ENCODE peak calls at places on chromosomes 7 and 10, in nine cellular contexts. D, S, Y, E, W, Q, K, Z and C are unnamed samples. For H3K4me1, the result is how much of the 10 kb centered on the place peaks cover.

GRCh38 chr7:149144996-149145850 is 2.0 kb upstream of the ZNF398 start:
- DNase-seq in D (no peak), S (no peak), Y (no peak), E (no peak), W (no peak), Q (no peak), K (no peak), Z (peak), C (peak)

GRCh38 chr10:68550747-68551411 is 9.3 kb upstream of the TET1 start:
- DNase-seq in D (no peak), S (no peak), Y (peak), E (peak), W (peak), Q (no peak), K (no peak), Z (peak), C (peak)

GRCh38 chr10:44946201-44946600 is 13.4 kb upstream of the RASSF4 start:
- DNase-seq in D (no peak), S (no peak), Y (no peak), E (no peak), W (no peak), Q (no peak), K (no peak), Z (peak), C (no peak)

GRCh38 chr10:4407783-4408182 is 418.2 kb upstream of the AKR1E2 start:
- DNase-seq in D (no peak), S (no peak), Y (peak), E (no peak), W (no peak), Q (no peak), K (no peak), Z (no peak), C (no peak)

GRCh38 chr10:499991-500390 is 189.5 kb downstream of the DIP2C start:
- DNase-seq in D (no peak), S (no peak), Y (no peak), E (no peak), W (no peak), Q (peak), K (no peak), Z (no peak), C (no peak)

GRCh38 chr10:84007482-84007881 is 131.8 kb upstream of the GHITM start:
- DNase-seq in D (no peak), S (no peak), Y (no peak), E (no peak), W (no peak), Q (no peak), K (no peak), Z (no peak), C (no peak)

GRCh38 chr10:104076743-104077160 is 8.9 kb downstream of the COL17A1 start:
- DNase-seq in D (peak), S (no peak), Y (no peak), E (peak), W (no peak), Q (peak), K (no peak), Z (peak), C (no peak)

GRCh38 chr10:57468886-57469432 is 798.7 kb downstream of the IPMK start:
- DNase-seq in D (no peak), S (no peak), Y (no peak), E (no peak), W (no peak), Q (no peak), K (no peak), Z (no peak), C (no peak)

GRCh38 chr7:63521-64021 is 128.8 kb upstream of the FAM20C start:
- DNase-seq in D (no peak), S (no peak), Y (no peak), E (peak), W (no peak), Q (peak), K (no peak), Z (no peak), C (no peak)

DNA sequence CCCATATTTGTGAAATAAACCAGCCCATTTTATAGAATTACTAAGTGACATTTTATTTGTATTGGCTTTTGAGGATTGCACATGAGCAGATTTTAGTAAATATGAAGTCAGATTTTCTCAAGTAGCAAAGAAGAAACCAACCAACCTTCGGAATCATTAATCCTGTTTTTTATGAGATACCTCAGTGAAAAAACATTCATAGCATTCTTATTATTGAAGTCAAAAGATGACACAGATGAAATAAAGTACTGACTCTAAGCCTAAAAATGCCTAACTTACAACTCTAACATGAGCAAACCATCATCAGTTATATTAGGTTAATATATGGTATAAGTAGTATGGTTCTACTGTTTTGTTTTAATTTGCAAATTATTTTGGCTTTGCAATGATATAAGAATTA is 59.9 kb upstream of the AGBL3 start:
- DNase-seq in D (no peak), S (no peak), Y (no peak), E (no peak), W (no peak), Q (no peak), K (no peak), Z (no peak), C (no peak)
- H3K27ac ChIP-seq in D (no peak), S (no peak), Y (no peak), E (no peak), W (no peak), Q (no peak), K (no peak), Z (no peak), C (no peak)

DNA sequence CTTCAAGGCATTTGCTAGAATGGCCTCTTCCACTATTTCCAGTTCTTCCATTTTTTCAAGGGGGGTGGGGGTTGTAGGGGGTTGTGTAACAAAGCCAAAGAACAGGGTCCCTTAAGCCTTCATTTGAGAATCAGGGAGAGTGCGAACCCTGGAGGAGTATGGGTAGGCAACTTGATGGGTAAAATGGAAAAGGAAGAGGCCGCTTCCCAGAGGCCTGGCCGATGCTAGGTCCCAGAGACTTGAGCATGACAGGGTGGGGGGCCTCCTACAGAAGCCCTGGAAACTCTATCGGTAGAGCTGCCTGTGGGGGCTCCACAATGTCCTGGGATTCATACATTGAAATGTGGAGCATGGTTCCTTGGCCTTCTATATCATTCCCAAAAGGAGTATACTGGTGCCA is 9.1 kb upstream of the HOXA13 start:
- DNase-seq in D (no peak), S (no peak), Y (no peak), E (no peak), W (no peak), Q (no peak), K (no peak), Z (no peak), C (no peak)
- H3K4me1 ChIP-seq in D (under half), S (under half), Y (under half), E (under half), W (under half), Q (under half), K (under half), Z (under half), C (under half)

GRCh38 chr7:150513758-150514157 is 914 bp upstream of the GIMAP7 start:
- DNase-seq in D (peak), S (no peak), Y (no peak), E (no peak), W (no peak), Q (no peak), K (no peak), Z (no peak), C (no peak)
- H3K27ac ChIP-seq in D (peak), S (no peak), Y (no peak), E (peak), W (peak), Q (peak), K (peak), Z (no peak), C (no peak)

GRCh38 chr10:71623986-71624291 is 95.6 kb downstream of the C10orf105 start:
- DNase-seq in D (no peak), S (no peak), Y (no peak), E (no peak), W (no peak), Q (no peak), K (no peak), Z (no peak), C (no peak)
- H3K4me1 ChIP-seq in D (under half), S (under half), Y (under half), E (under half), W (under half), Q (under half), K (under half), Z (under half), C (under half)

GRCh38 chr10:77531441-77532001 is 106.1 kb downstream of the KCNMA1 start:
- DNase-seq in D (peak), S (peak), Y (peak), E (peak), W (no peak), Q (peak), K (no peak), Z (no peak), C (no peak)
- H3K27ac ChIP-seq in D (no peak), S (peak), Y (peak), E (no peak), W (no peak), Q (peak), K (no peak), Z (no peak), C (no peak)

DNA sequence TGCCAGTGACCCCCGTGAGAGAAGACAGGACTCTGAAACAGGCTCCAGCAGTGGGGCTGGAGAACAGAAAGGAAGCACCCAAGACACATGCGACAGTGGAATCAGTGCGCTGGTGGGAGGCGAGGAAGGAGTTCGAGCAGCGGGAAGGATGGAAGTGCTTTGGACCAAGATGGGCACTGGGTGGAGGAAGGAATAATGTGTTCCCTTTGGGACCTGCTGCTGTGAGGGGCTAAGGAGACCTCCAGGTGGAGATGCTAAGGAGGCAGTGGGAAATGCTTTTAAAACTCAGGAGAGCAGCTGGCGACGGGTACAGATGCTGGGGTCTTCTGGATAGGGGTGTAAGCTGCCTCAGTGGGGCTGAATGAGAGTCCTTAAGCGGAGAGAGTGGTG is 109.7 kb upstream of the ANLN start:
- DNase-seq in D (no peak), S (no peak), Y (no peak), E (no peak), W (no peak), Q (no peak), K (no peak), Z (no peak), C (no peak)
- H3K4me1 ChIP-seq in D (under half), S (under half), Y (half or more), E (half or more), W (under half), Q (under half), K (under half), Z (under half), C (under half)